ENCODE peak calls at places on chromosomes 3 and 15, in six cellular contexts. E is NCI-H1105; F is stimulated activated naive CD8-positive, alpha-beta T cell treated with anti-CD3 and anti-CD28 coated beads, Interleukin-15, amount 100 ng/mL, for 72 hours; K is stomach; X is mesenteric fat pad; H is GM04503. I is an unnamed sample.

GRCh38 chr3:46670000-46670890 is 23.2 kb downstream of the ALS2CL start:
- DNase-seq in E (no peak), F (no peak), K (peak), X (peak), H (no peak), I (no peak)

GRCh38 chr3:156594229-156594683 is 39.3 kb upstream of the SSR3 start:
- DNase-seq in E (no peak), F (no peak), K (no peak), X (no peak), H (no peak), I (no peak)

GRCh38 chr3:124315215-124316033 is 323.5 kb upstream of the ROPN1 start:
- DNase-seq in E (no peak), F (no peak), K (no peak), X (no peak), H (peak), I (no peak)

GRCh38 chr3:191688756-191689433 is 227.9 kb downstream of the PYDC2 start:
- DNase-seq in E (no peak), F (no peak), K (no peak), X (no peak), H (no peak), I (no peak)

GRCh38 chr3:107962946-107963345 is 127.9 kb downstream of the CD47 start:
- DNase-seq in E (no peak), F (no peak), K (no peak), X (no peak), H (no peak), I (no peak)

GRCh38 chr3:100637197-100637631 is 27.8 kb downstream of the ADGRG7 start:
- DNase-seq in E (no peak), F (no peak), K (no peak), X (no peak), H (no peak), I (no peak)

GRCh38 chr15:74957301-74958035 is 896 bp upstream of the RPP25 start:
- DNase-seq in E (no peak), F (no peak), K (no peak), X (peak), H (no peak), I (no peak)

GRCh38 chr15:61299060-61299763 is 70.1 kb upstream of the RORA start:
- DNase-seq in E (no peak), F (no peak), K (no peak), X (no peak), H (no peak), I (no peak)

GRCh38 chr3:9976736-9977709 is 9.6 kb downstream of the EMC3 start:
- DNase-seq in E (no peak), F (no peak), K (peak), X (no peak), H (peak), I (no peak)

GRCh38 chr3:21599890-21600289 is 151.1 kb downstream of the ZNF385D start:
- DNase-seq in E (no peak), F (no peak), K (no peak), X (no peak), H (no peak), I (no peak)

GRCh38 chr3:193665370-193665989 is 72.5 kb downstream of the OPA1 start:
- DNase-seq in E (peak), F (no peak), K (no peak), X (no peak), H (no peak), I (no peak)

GRCh38 chr15:85073556-85074194 is 92.0 kb downstream of the PDE8A start:
- DNase-seq in E (no peak), F (peak), K (no peak), X (no peak), H (no peak), I (no peak)

GRCh38 chr15:71093089-71094024 is 21.9 kb upstream of the THSD4 start:
- DNase-seq in E (peak), F (no peak), K (peak), X (no peak), H (no peak), I (no peak)

GRCh38 chr15:75542386-75542797 is 36.7 kb downstream of the PTPN9 start:
- DNase-seq in E (no peak), F (no peak), K (no peak), X (no peak), H (no peak), I (no peak)

GRCh38 chr15:80710635-80711553 is 15.8 kb downstream of the ABHD17C start:
- DNase-seq in E (no peak), F (peak), K (no peak), X (no peak), H (no peak), I (peak)

GRCh38 chr3:156180077-156180476 is 59.7 kb downstream of the KCNAB1 start:
- DNase-seq in E (no peak), F (no peak), K (no peak), X (no peak), H (no peak), I (no peak)

GRCh38 chr3:156750191-156750873 is 75.8 kb upstream of the LEKR1 start:
- DNase-seq in E (peak), F (no peak), K (no peak), X (no peak), H (no peak), I (no peak)

GRCh38 chr3:115212615-115213014 is 65.5 kb upstream of the ZBTB20 start:
- DNase-seq in E (no peak), F (no peak), K (no peak), X (no peak), H (no peak), I (no peak)

GRCh38 chr15:78565951-78566774 is 843 bp downstream of the CHRNA5 start:
- DNase-seq in E (no peak), F (no peak), K (no peak), X (no peak), H (no peak), I (no peak)

GRCh38 chr15:99749386-99749785 is 16.1 kb upstream of the LYSMD4 start:
- DNase-seq in E (no peak), F (no peak), K (no peak), X (no peak), H (no peak), I (no peak)

GRCh38 chr15:68652141-68652540 is 73.3 kb downstream of the CORO2B start:
- DNase-seq in E (peak), F (no peak), K (no peak), X (peak), H (no peak), I (peak)

GRCh38 chr3:55427739-55428138 is 59.4 kb downstream of the WNT5A start:
- DNase-seq in E (no peak), F (no peak), K (no peak), X (no peak), H (no peak), I (no peak)

GRCh38 chr3:13588971-13589370 is 40.0 kb downstream of the FBLN2 start:
- DNase-seq in E (no peak), F (no peak), K (no peak), X (no peak), H (no peak), I (no peak)

GRCh38 chr15:100334015-100334414 is 7.8 kb downstream of the ADAMTS17 start:
- DNase-seq in E (no peak), F (no peak), K (no peak), X (no peak), H (no peak), I (no peak)

GRCh38 chr3:129985113-129985512 is 10.6 kb downstream of the TRH start:
- DNase-seq in E (peak), F (no peak), K (no peak), X (no peak), H (no peak), I (no peak)

GRCh38 chr3:13495921-13496723 is 16.0 kb downstream of the HDAC11 start:
- DNase-seq in E (peak), F (peak), K (peak), X (no peak), H (peak), I (peak)

GRCh38 chr3:159417761-159418160 is 570.9 kb upstream of the IL12A start:
- DNase-seq in E (no peak), F (no peak), K (no peak), X (no peak), H (peak), I (no peak)

GRCh38 chr3:106862067-106862466 is 515.2 kb upstream of the CCDC54 start:
- DNase-seq in E (no peak), F (no peak), K (no peak), X (no peak), H (no peak), I (no peak)

GRCh38 chr3:44894485-44894884 is 20.1 kb downstream of the TGM4 start:
- DNase-seq in E (no peak), F (no peak), K (no peak), X (no peak), H (no peak), I (no peak)

GRCh38 chr15:101086394-101087171 is 165.3 kb downstream of the CHSY1 start:
- DNase-seq in E (no peak), F (no peak), K (no peak), X (no peak), H (no peak), I (no peak)

GRCh38 chr3:170697131-170697530 is 111.3 kb upstream of the SLC7A14 start:
- DNase-seq in E (no peak), F (no peak), K (no peak), X (no peak), H (no peak), I (no peak)

GRCh38 chr3:96294143-96294542 is 520.3 kb upstream of the EPHA6 start:
- DNase-seq in E (no peak), F (no peak), K (no peak), X (no peak), H (no peak), I (no peak)

I was measured in activated naive CD8-positive, alpha-beta T cell treated with anti-CD3 and anti-CD28 coated beads, Interleukin-2, amount 10 ng/mL, durations not matched to agents 7 days and 5 days.